ENCODE peak calls at places on chromosomes 7 and 10, in ten cellular contexts. A is HCT116, F is IMR-90, H is spleen, U is transverse colon, V is suprapubic skin, P is right lobe of liver, J is H54, B is GM12892, W is uterus. L is an unnamed sample.

GRCh38 chr10:78304091-78305045 is 270.7 kb downstream of the RPS24 start:
- DNase-seq in F (no peak), V (no peak), U (no peak), B (no peak), A (no peak), P (peak), H (peak), J (no peak), W (peak), L (no peak)

GRCh38 chr7:5773661-5774086 is 7.8 kb downstream of the RNF216 start:
- DNase-seq in W (peak), A (peak), V (no peak), H (no peak), U (no peak), P (no peak), J (peak), F (peak), B (no peak), L (peak)

GRCh38 chr10:95208702-95209391 is 14.8 kb downstream of the ACSM6 start:
- DNase-seq in H (no peak), V (no peak), W (no peak), A (peak), J (no peak), F (no peak), B (no peak), U (no peak), P (no peak), L (no peak)

GRCh38 chr10:91103384-91104184 is 116.9 kb upstream of the PCGF5 start:
- DNase-seq in F (no peak), H (no peak), V (no peak), P (no peak), W (no peak), A (no peak), U (no peak), B (no peak), J (no peak), L (peak)

GRCh38 chr7:144869072-144869471 is 33.2 kb upstream of the TPK1 start:
- DNase-seq in F (no peak), H (no peak), A (no peak), P (no peak), W (no peak), V (no peak), B (no peak), J (no peak), U (no peak), L (no peak)

GRCh38 chr7:135772639-135773019 is 24.0 kb upstream of the FAM180A start:
- DNase-seq in P (no peak), J (no peak), F (no peak), U (no peak), W (no peak), V (no peak), A (no peak), H (no peak), B (no peak), L (no peak)

GRCh38 chr7:129591868-129592267 is 19.7 kb upstream of the NRF1 start:
- DNase-seq in F (no peak), P (no peak), U (no peak), A (no peak), V (no peak), B (no peak), W (no peak), H (no peak), J (no peak), L (no peak)

GRCh38 chr7:69732203-69732602 is 133.9 kb downstream of the AUTS2 start:
- DNase-seq in U (peak), H (no peak), J (no peak), V (no peak), B (no peak), A (no peak), F (no peak), P (no peak), W (no peak), L (no peak)

GRCh38 chr10:28217848-28218247 is 85.0 kb downstream of the MPP7 start:
- DNase-seq in J (peak), B (no peak), W (no peak), A (peak), V (no peak), U (no peak), F (peak), H (no peak), P (no peak), L (no peak)

GRCh38 chr7:31027161-31027965 is 24.7 kb upstream of the ADCYAP1R1 start:
- DNase-seq in B (no peak), U (peak), W (peak), V (no peak), A (no peak), H (peak), J (no peak), F (no peak), P (no peak), L (no peak)

GRCh38 chr10:49649294-49649693 is 30.2 kb upstream of the C10orf53 start:
- DNase-seq in W (no peak), V (peak), B (no peak), U (no peak), H (no peak), P (peak), F (no peak), J (no peak), A (no peak), L (no peak)

GRCh38 chr10:64996886-64997285 is 1475.7 kb downstream of the REEP3 start:
- DNase-seq in P (no peak), U (no peak), V (no peak), H (no peak), A (no peak), B (no peak), F (no peak), W (no peak), J (no peak), L (no peak)

GRCh38 chr7:130987092-130987491 is 253.1 kb upstream of the KLF14 start:
- DNase-seq in W (no peak), U (no peak), J (no peak), A (no peak), H (no peak), V (no peak), P (no peak), F (no peak), B (no peak), L (no peak)

GRCh38 chr10:98534046-98534445 is 87.3 kb upstream of the HPS1 start:
- DNase-seq in B (no peak), V (no peak), J (no peak), H (no peak), F (no peak), W (no peak), U (no peak), P (no peak), A (no peak), L (no peak)

DNA sequence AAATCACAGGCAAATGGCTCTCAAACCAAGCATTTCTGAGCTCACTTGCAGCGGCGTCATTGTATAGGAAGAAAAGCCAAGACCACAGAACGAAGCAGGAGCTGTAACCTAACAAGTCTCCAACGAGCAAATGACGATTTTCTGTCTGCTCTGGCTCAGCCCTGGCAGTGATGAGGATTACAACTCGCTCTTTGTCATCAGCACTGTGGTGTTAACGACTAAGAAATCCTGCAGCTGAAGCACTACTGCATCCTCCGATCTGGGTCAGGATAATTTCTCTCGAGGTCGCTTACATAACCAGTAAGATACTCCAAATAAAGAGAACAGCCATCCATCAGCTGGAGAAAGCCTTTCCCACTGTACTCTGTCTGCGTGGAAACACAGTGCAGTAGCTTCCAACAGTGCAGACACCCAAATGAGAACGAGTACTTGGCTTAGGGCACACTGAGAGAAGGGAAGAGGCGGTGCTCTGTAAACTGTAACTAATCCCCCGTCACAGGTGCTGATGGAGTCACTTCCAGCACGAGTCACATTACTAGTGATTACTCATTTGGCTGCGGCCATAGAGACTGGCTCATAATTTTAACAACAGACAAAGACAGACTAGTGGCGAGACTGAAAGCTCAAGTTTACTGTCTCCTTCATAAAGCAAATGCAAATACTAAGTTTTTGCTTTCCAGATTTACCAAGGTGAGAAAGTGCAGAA is 135.8 kb downstream of the NRBF2 start:
- DNase-seq in F (peak), J (peak), A (peak), W (peak), P (peak), V (peak), H (peak), B (peak), U (peak), L (peak)
- TF ChIP-seq POLR2A in F (peak), J (peak), A (peak), W (peak), P (peak), V (peak), H (peak), B (peak), U (peak), L (peak)

GRCh38 chr10:60299961-60300883 is 89.5 kb downstream of the ANK3 start:
- DNase-seq in U (no peak), F (peak), A (no peak), P (no peak), H (no peak), B (no peak), W (no peak), V (no peak), J (peak), L (no peak)
- TF ChIP-seq POLR2A in U (no peak), F (no peak), A (no peak), P (no peak), H (no peak), B (no peak), W (no peak), V (no peak), J (no peak), L (no peak)

GRCh38 chr7:1460757-1461639 is 1.7 kb upstream of the MICALL2 start:
- DNase-seq in W (peak), F (peak), B (no peak), H (peak), A (no peak), U (peak), J (peak), V (no peak), P (peak), L (peak)
- TF ChIP-seq POLR2A in W (no peak), F (no peak), B (no peak), H (no peak), A (no peak), U (peak), J (peak), V (no peak), P (no peak), L (peak)

GRCh38 chr10:102452672-102453340 is 1.5 kb upstream of the C10orf95 start:
- DNase-seq in W (no peak), U (peak), P (no peak), A (peak), J (peak), H (no peak), B (no peak), V (no peak), F (peak), L (peak)

GRCh38 chr10:102450124-102450373 is 1.3 kb downstream of the C10orf95 start:
- DNase-seq in F (no peak), A (no peak), P (no peak), H (no peak), J (no peak), B (no peak), V (no peak), W (no peak), U (no peak), L (no peak)

GRCh38 chr10:102450374-102451104 is 804 bp downstream of the C10orf95 start:
- DNase-seq in V (no peak), B (peak), P (peak), A (peak), J (peak), U (peak), F (peak), H (peak), W (peak), L (peak)

GRCh38 chr10:102451105-102451969 is at the start of gene C10orf95:
- DNase-seq in F (no peak), W (no peak), J (no peak), V (no peak), B (no peak), P (no peak), A (no peak), H (peak), U (peak), L (no peak)

DNA sequence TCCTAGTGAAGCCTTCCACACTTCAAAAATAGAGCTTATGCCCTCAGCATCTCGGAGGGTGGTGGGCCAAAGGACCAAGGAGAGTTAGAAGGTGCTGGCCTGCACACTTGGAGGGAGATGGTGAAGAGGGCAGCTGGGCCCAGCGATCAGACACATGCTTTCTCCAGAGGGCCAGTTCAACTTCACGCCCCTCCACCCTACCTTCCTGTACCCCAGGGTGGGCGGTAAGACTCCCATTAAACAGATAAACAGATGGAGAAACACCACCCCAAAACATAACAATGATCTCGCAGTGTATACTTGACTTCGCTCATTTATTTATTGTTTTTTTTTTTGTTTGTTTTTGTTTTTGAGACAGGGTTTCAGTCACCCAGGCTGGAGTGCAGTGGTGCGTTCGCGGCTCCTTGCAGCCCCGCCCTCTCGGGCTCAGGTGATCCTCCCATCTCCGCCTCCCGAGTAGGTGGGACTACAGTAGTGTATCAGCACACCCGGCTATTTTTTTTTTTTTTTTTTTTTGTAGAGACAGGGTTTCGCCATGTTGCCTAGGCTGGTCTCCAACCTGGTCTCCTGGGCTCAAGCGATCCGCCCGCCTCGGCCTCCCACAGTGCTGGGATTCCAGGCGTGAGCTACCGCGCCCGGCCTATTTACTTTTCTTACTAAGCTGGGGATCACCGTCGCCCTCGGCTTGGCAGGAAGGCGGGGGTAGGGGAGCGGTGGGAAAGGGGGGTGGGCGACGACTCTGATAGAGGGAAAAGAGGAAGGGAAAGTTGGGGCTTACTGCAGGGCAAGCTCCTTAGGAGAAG is 1.8 kb downstream of the C10orf95 start:
- DNase-seq in H (peak), V (no peak), W (peak), J (no peak), A (peak), U (peak), B (no peak), P (peak), F (no peak), L (peak)
- TF ChIP-seq POLR2A in H (no peak), V (no peak), W (no peak), J (no peak), A (no peak), U (no peak), B (no peak), P (no peak), F (no peak), L (no peak)

GRCh38 chr7:127476618-127477017 is 84.1 kb upstream of the ZNF800 start:
- DNase-seq in V (no peak), H (no peak), J (no peak), W (no peak), P (no peak), B (no peak), A (no peak), U (no peak), F (no peak), L (no peak)
- TF ChIP-seq POLR2A in V (no peak), H (no peak), J (no peak), W (no peak), P (no peak), B (no peak), A (no peak), U (no peak), F (no peak), L (no peak)

GRCh38 chr7:100434297-100435144 is 1.8 kb downstream of the PPP1R35 start:
- DNase-seq in A (no peak), F (no peak), B (no peak), P (no peak), V (no peak), W (no peak), J (no peak), U (no peak), H (no peak), L (no peak)

GRCh38 chr7:100433592-100434296 is 2.6 kb downstream of the PPP1R35 start:
- DNase-seq in B (no peak), H (peak), U (no peak), P (no peak), A (no peak), V (no peak), F (no peak), W (no peak), J (no peak), L (no peak)

GRCh38 chr7:100432053-100432452 is 2.4 kb downstream of the MEPCE start:
- DNase-seq in H (no peak), V (no peak), F (no peak), A (no peak), J (no peak), W (no peak), P (no peak), U (no peak), B (no peak), L (no peak)

GRCh38 chr7:100432621-100433275 is 3.1 kb downstream of the MEPCE start:
- DNase-seq in W (no peak), A (no peak), J (no peak), V (no peak), H (peak), F (no peak), U (no peak), P (no peak), B (no peak), L (no peak)

GRCh38 chr7:100433276-100433591 is 3.1 kb downstream of the PPP1R35 start:
- DNase-seq in P (no peak), U (no peak), B (no peak), A (no peak), H (no peak), F (no peak), V (no peak), J (no peak), W (no peak), L (no peak)
- TF ChIP-seq POLR2A in P (no peak), U (no peak), B (no peak), A (no peak), H (no peak), F (no peak), V (no peak), J (no peak), W (no peak), L (no peak)

DNA sequence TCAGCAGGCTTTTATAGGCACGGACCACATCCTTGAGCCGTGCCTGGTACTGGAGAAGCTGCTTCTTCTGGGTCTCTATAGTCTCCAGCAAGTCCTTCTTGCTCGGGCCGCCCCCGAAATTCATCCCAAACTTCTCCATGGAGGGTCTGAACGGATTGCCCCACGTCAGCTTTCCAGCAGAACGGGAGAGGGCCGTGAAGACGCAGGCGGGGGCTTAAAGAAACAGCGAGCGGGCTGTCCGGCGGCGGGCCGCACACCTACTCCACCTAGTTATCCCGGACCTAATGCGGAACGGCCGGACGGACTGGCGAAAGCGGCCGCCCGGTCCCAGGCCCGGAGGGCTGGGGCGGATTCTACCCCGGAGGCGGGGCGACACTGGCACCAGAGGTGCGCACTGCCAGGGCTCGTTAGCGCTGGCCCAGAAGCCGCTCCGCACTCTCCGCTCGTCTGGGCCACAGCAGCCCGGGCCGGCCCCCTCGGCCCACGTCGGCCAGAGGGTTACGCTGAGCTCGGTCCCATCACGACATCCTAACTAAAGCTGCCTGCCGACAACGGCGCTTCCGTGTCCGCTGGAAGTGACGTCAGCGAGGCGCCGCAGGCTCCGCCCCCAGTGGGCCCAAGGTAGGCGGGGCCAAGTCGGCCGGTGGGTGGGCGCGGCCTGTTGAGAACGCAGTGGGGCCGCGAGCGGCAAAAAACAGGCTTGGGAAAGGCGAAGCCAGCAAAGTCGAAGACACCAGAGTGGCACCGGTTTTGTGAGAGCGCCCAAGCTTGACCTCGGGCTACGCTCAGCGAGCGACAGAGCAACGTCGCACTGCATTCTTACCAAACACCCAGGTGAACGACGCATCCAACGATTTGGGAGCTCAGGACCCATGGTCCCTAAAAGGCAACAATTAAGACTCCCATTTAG is at the start of gene GCC1:
- DNase-seq in P (peak), U (peak), J (peak), F (peak), W (peak), A (peak), B (peak), V (peak), H (peak), L (peak)
- TF ChIP-seq POLR2A in P (peak), U (peak), J (peak), F (peak), W (peak), A (peak), B (peak), V (no peak), H (no peak), L (peak)

GRCh38 chr10:17228081-17229015 is at the start of gene VIM:
- DNase-seq in W (peak), H (peak), U (peak), V (peak), B (peak), P (peak), F (peak), A (peak), J (peak), L (peak)
- TF ChIP-seq POLR2A in W (peak), H (no peak), U (peak), V (no peak), B (peak), P (peak), F (peak), A (no peak), J (no peak), L (no peak)

DNA sequence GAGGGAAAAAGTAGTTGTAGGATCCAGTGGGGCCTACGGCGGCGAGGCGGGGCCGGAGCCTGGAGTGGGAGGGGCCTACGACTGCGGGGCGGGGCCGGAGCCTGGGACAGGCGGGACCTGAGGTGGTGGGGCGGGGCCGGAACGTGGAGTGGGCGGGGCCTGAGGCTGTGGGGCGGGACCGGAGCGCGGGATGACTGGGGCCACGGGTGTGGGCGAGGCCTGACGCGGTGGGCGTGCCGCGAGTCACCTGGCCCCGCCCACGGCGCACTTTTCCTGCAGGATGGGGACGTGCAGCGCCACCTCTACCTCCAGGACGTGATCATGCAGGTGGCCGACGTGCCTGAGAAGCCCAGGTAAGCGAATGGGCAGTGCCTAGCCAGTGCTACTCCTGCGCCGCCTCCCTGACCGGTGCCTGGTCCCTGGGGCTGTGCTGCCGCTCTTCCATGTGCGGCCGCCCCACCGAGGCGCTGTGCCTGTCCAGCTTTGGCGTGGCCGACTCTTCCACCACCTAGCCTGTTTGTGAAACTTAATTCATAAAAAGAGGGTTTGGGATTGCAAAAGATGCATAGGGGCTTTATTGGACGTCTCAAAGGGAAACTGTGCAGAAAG is 501 bp downstream of the ZNF511 start:
- DNase-seq in B (peak), H (peak), W (peak), J (peak), A (peak), F (peak), P (peak), U (peak), V (peak), L (peak)
- TF ChIP-seq POLR2A in B (no peak), H (no peak), W (no peak), J (no peak), A (no peak), F (no peak), P (no peak), U (no peak), V (no peak), L (peak)

L was measured in erythroblast.